ENCODE peak calls at places on chromosomes 5 and 9, in four cellular contexts. J is PC-9, W is AG09309, N is cardiac fibroblast. I is an unnamed sample.

GRCh38 chr9:92982130-92982529 is 34.8 kb downstream of the FGD3 start:
- DNase-seq in J (no peak), N (no peak), W (no peak), I (no peak)

GRCh38 chr9:134231330-134231745 is 67.0 kb upstream of the RNU6ATAC start:
- DNase-seq in N (no peak), W (no peak), J (no peak), I (no peak)

GRCh38 chr5:107853031-107853430 is 182.3 kb upstream of the EFNA5 start:
- DNase-seq in N (no peak), J (no peak), W (no peak), I (no peak)

GRCh38 chr9:130939405-130939941 is 426 bp upstream of the FIBCD1 start:
- DNase-seq in J (no peak), N (peak; percentile 30), W (no peak), I (no peak)

GRCh38 chr5:180852510-180852909 is 8.6 kb downstream of the ZFP62 start:
- DNase-seq in J (no peak), N (peak; percentile 26), W (no peak), I (no peak)

GRCh38 chr5:148186248-148187003 is 16.4 kb upstream of the SPINK6 start:
- DNase-seq in W (peak; percentile 81), N (peak; percentile 89), J (peak; percentile 75), I (peak; percentile 38)

GRCh38 chr5:125175348-125176004 is 429.0 kb upstream of the ZNF608 start:
- DNase-seq in J (no peak), W (no peak), N (no peak), I (no peak)

GRCh38 chr9:21015122-21015815 is 16.2 kb downstream of the HACD4 start:
- DNase-seq in N (peak; percentile 26), W (no peak), J (no peak), I (no peak)

GRCh38 chr5:54195701-54196100 is 114.7 kb downstream of the ARL15 start:
- DNase-seq in N (no peak), W (no peak), J (no peak), I (no peak)

GRCh38 chr9:114223564-114224246 is 68.4 kb downstream of the COL27A1 start:
- DNase-seq in N (peak; percentile 87), J (peak; percentile 44), W (no peak), I (no peak)

GRCh38 chr5:56323505-56323904 is 90.4 kb upstream of the ANKRD55 start:
- DNase-seq in N (peak; percentile 78), W (peak; percentile 24), J (peak; percentile 81), I (peak; percentile 68)

GRCh38 chr9:122374885-122375420 is 4.1 kb downstream of the PTGS1 start:
- DNase-seq in J (no peak), W (no peak), N (peak; percentile 66), I (no peak)

GRCh38 chr9:81686614-81687520 is 2.5 kb downstream of the TLE1 start:
- DNase-seq in J (peak; percentile 77), N (peak; percentile 89), W (no peak), I (peak; percentile 53)
- TF ChIP-seq CTCF in J (peak; percentile 72), N (peak; percentile 45), W (peak; percentile 58), I (peak; percentile 56)

GRCh38 chr5:131491749-131492148 is 143.3 kb downstream of the RAPGEF6 start:
- DNase-seq in J (no peak), N (peak; percentile 63), W (no peak), I (no peak)
- H3K4me3 ChIP-seq in J (no peak overlapping the region), N (no peak overlapping the region), W (no peak overlapping the region), I (no peak overlapping the region)

GRCh38 chr5:149227168-149227826 is 44.4 kb upstream of the AFAP1L1 start:
- DNase-seq in W (peak; percentile 29), N (peak; percentile 65), J (peak; percentile 79), I (no peak)

GRCh38 chr5:149223081-149223848 is 48.4 kb upstream of the AFAP1L1 start:
- DNase-seq in N (no peak), W (no peak), J (no peak), I (no peak)

GRCh38 chr5:149224282-149224681 is 47.4 kb upstream of the AFAP1L1 start:
- DNase-seq in W (no peak), N (no peak), J (no peak), I (no peak)

GRCh38 chr5:149229298-149229937 is 42.2 kb upstream of the AFAP1L1 start:
- DNase-seq in N (no peak), W (no peak), J (no peak), I (no peak)

DNA sequence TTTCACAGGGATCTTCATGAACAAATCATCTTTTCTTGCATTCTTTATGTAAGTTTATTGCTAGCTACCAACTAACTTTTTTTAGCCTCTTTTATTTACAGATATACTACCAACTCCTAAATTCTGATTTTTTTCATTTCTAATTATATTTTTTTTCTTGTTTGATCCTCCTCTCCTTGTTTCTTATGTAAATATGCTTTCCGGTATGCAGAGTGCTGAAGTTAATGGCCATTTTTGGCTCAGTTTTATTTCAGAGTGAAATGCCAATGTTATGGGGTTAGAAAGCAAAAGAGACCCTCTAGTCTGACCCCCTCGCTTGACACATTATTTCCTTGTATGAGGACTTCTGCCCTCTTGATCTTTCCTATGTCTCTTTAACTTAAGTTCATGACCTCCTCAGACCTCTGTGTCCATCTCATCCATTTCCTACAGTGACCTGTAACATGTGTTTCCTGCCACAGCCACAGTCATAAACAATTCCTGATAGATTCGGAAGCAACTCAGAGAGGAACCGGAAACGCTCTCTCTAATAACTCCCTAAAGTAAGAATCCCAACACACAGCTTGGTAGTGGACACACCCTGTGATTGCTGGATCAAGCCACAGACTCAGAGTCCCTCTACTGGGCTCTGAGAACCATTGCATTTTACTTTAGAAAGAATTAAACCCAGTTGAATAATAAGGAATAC is 42.9 kb upstream of the AFAP1L1 start:
- DNase-seq in W (peak; percentile 77), J (peak; percentile 53), N (peak; percentile 95), I (peak; percentile 28)
- TF ChIP-seq CTCF in W (peak; percentile 85), J (peak; percentile 68), N (peak; percentile 81), I (peak; percentile 71)

DNA sequence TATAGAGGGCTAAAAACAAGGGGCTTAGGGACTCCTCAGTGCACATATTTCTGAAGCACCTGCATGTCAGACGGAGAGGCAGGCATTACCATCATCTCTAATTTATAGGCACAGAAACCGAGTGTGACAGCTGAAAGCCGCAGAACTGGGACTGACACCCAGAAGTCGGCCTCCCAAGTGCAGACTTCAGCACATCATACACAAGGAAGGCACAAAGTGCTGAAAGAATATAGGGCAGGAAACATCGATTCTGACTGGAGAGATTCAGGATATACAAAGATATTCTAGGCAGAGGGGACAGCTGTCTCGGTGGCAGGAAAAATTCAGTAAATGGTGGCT is 11.2 kb downstream of the MRPS27 start:
- DNase-seq in W (no peak), J (no peak), N (no peak), I (no peak)
- H3K4me3 ChIP-seq in W (no peak overlapping the region), J (peak overlapping the region; percentile 20), N (no peak overlapping the region), I (no peak overlapping the region)

GRCh38 chr5:168670881-168671575 is 91.9 kb upstream of the PANK3 start:
- DNase-seq in W (no peak), N (no peak), J (no peak), I (no peak)
- TF ChIP-seq CTCF in W (no peak), N (no peak), J (no peak), I (no peak)

DNA sequence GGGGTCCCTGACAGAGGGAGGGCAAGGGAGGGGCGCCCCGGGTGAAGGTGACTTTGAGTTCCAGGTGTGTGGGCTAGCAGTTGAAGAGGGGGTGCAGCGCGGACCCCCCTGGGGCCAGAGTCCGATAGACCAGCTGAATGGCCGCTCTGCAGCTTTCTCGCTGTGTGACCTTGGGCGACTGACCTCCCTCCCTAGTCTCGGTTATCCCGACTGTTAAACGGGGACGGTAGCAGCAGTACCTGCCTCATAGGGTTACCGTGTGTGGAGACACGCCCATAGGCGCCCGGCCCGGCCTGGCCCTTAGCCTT is 31.3 kb downstream of the PRRX2 start:
- DNase-seq in N (no peak), W (no peak), J (no peak), I (no peak)
- H3K4me3 ChIP-seq in N (no peak overlapping the region), W (peak overlapping the region; percentile 35), J (peak overlapping the region; percentile 66), I (no peak overlapping the region)

DNA sequence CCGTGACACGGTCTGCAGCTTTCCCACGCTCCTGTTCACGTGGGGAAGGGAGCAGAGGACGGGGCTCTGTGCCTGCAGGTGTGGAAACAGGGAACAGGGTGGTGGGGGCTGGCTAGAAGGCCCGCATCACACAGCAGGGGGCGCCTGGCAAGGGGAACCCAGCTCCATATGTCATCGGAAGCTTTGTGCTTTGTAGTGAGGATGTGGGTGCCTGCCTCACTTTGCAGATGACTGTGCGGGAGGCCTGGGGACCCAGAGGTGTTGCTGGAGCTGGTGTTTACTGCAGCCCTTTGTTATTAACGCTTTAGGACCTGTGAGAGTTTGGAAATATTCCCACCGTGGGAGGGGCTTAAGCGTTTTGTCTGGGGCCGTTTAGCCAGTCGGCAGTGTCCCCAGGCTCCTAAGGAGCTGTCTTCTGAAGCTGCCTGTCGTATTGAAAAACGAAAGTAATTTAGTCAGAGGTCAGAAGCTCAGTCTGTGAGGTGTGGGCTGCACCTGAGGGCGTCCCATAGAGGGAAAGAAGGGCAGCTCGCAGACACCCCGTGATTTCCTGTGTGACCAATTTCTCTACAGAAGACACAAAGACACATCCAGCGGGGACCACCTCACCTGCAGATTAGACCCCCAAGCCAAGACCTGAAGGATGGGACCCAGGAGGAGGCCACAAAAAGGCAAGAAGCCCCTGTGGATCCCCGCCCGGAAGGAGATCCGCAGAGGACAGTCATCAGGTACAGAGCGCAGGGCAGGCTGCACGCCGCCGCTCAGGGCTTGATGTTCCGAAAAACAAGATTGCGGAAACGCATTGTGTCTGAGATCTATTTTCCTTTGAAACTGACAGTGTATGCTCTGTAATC is 9.1 kb downstream of the MAN1B1 start:
- DNase-seq in J (no peak), W (no peak), N (no peak), I (no peak)
- TF ChIP-seq CTCF in J (no peak), W (no peak), N (no peak), I (peak; percentile 38)

GRCh38 chr5:175444905-175445456 is 999 bp upstream of the DRD1 start:
- DNase-seq in N (no peak), J (no peak), W (no peak), I (no peak)
- H3K4me3 ChIP-seq in N (no peak overlapping the region), J (no peak overlapping the region), W (peak overlapping the region; percentile 55), I (no peak overlapping the region)

GRCh38 chr5:195401-196160 is 4.3 kb downstream of the LRRC14B start:
- DNase-seq in J (no peak), N (no peak), W (no peak), I (no peak)
- TF ChIP-seq CTCF in J (peak; percentile 30), N (no peak), W (no peak), I (peak; percentile 14)